ENCODE peak calls at places on chromosomes 12 and 14, in four cellular contexts. W is Peyer's patch, F is HCT116, M is upper lobe of left lung. A is an unnamed sample.

GRCh38 chr14:75417674-75418073 is 10.1 kb upstream of the JDP2 start:
- DNase-seq in F (no peak), M (no peak), W (no peak), A (no peak)

GRCh38 chr14:74697543-74697942 is 15.3 kb downstream of the AREL1 start:
- DNase-seq in W (no peak), M (no peak), F (no peak), A (no peak)

GRCh38 chr12:116642683-116643082 is 83.5 kb downstream of the MAP1LC3B2 start:
- DNase-seq in W (no peak), M (no peak), F (no peak), A (no peak)

GRCh38 chr14:101072945-101073597 is 169.5 kb upstream of the RTL1 start:
- DNase-seq in F (peak; percentile 92), M (peak; percentile 61), W (peak; percentile 83), A (no peak)

GRCh38 chr12:12582193-12582881 is 19.7 kb upstream of the DUSP16 start:
- DNase-seq in W (no peak), M (no peak), F (no peak), A (no peak)

GRCh38 chr12:1806301-1807106 is 13.9 kb upstream of the LRTM2 start:
- DNase-seq in M (no peak), W (no peak), F (no peak), A (no peak)

GRCh38 chr14:56686416-56686815 is 106.8 kb downstream of the TMEM260 start:
- DNase-seq in F (no peak), W (no peak), M (peak; percentile 16), A (no peak)

GRCh38 chr14:79581912-79582576 is 629.3 kb downstream of the DIO2 start:
- DNase-seq in M (no peak), F (no peak), W (no peak), A (no peak)

GRCh38 chr12:46219892-46220655 is 48.8 kb downstream of the SLC38A1 start:
- DNase-seq in M (no peak), F (peak; percentile 68), W (peak; percentile 72), A (no peak)

GRCh38 chr14:61076531-61076930 is 95.5 kb downstream of the SLC38A6 start:
- DNase-seq in M (no peak), W (no peak), F (no peak), A (no peak)

GRCh38 chr12:28583771-28584261 is 393.6 kb downstream of the CCDC91 start:
- DNase-seq in M (no peak), F (no peak), W (no peak), A (no peak)

GRCh38 chr12:55619352-55620138 is 17.1 kb upstream of the OR10P1 start:
- DNase-seq in M (no peak), W (peak; percentile 55), F (peak; percentile 91), A (no peak)

GRCh38 chr12:31906581-31907286 is 52.5 kb upstream of the RESF1 start:
- DNase-seq in W (no peak), M (no peak), F (no peak), A (no peak)

GRCh38 chr14:96945721-96946120 is 148.5 kb downstream of the VRK1 start:
- DNase-seq in W (peak; percentile 28), M (no peak), F (no peak), A (no peak)

GRCh38 chr12:526089-526488 is 66.3 kb downstream of the B4GALNT3 start:
- DNase-seq in W (no peak), M (no peak), F (no peak), A (no peak)

GRCh38 chr14:96103560-96104460 is 64.6 kb downstream of the C14orf132 start:
- DNase-seq in W (no peak), F (no peak), M (no peak), A (no peak)

GRCh38 chr12:89382366-89382765 is 30.1 kb upstream of the DUSP6 start:
- DNase-seq in W (no peak), F (no peak), M (no peak), A (no peak)

GRCh38 chr14:73188501-73188903 is 48.8 kb upstream of the PAPLN start:
- DNase-seq in M (no peak), W (no peak), F (no peak), A (no peak)

GRCh38 chr14:73189651-73190050 is 47.7 kb upstream of the PAPLN start:
- DNase-seq in M (no peak), F (no peak), W (no peak), A (no peak)

DNA sequence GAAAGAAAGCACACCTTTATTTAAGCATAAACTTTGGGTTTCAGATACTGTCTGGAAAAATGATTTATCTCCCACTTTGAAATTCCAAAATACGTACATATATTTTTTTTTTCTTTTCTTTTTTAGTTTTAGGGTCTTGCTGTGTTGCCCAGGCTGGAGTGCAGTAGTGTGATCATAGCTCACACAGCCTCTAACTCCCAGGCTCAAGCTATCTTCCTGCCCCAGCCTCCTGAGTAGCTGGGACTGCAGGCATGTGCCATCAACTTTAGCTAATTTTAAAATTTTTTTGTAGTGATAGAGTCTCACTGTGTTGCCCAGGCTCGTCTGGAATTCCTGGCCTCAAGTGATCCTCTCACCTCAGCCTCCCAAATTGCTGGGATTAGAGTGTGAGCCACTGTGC is 45.9 kb upstream of the PAPLN start:
- DNase-seq in W (no peak), M (no peak), F (no peak), A (no peak)
- H3K36me3 ChIP-seq in W (no peaks in the 10 kb centered on the region), M (peaks cover 24% of the 10 kb centered on the region), F (peaks cover 10% of the 10 kb centered on the region), A (peaks cover 23% of the 10 kb centered on the region)

GRCh38 chr14:23316300-23316699 is 5.0 kb upstream of the PABPN1 start:
- DNase-seq in F (no peak), M (no peak), W (no peak), A (no peak)

GRCh38 chr14:23321572-23322547 is 603 bp downstream of the PABPN1 start:
- DNase-seq in F (no peak), W (peak; percentile 76), M (no peak), A (no peak)

GRCh38 chr14:23320584-23321571 is at the start of gene PABPN1:
- DNase-seq in W (peak; percentile 100), F (peak; percentile 100), M (peak; percentile 98), A (peak; percentile 97)

GRCh38 chr14:23322568-23323517 is 1.6 kb downstream of the PABPN1 start:
- DNase-seq in W (no peak), F (no peak), M (no peak), A (no peak)

DNA sequence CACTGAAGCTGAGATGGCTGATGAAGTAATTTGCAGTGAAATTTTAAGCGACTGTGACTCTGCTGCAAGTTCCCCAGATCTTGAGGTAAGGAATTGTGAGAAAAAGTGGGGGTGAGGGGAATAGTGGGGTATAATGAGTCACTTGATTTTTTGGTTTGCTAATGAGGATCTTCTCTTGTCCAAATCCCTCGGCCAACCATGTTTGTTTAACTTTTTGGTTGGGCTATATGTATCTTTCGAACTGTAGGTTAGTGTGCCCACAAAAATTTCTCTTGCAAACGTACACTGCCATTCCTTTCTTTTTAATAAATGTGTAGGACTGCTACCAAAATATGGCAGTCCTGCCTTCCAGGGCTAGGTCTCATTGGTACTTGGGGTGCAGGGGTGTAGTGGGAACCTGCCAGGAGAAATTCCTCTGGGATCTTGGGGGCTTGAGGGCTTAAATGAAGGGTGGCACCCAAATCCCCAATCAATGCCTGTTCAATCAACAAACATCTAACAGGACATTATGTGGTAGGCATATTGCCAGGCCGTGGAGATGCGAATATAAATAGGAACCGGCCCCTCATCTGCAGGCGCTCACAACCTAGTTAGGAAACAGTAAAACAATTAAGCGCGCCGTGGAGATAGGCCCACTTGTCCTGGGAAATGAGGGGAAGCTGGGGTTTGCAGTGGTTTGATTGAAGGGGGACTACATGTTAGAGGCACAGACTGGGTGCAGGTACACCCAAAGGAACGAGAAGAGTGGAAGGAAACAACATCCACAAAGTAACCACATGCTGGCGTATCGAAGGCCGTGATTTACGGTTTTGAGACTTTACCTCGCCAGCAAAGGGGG is 1.3 kb upstream of the PABPN1 start:
- DNase-seq in W (no peak), F (no peak), M (no peak), A (no peak)
- TF ChIP-seq POLR2A in W (no peak), F (no peak), M (no peak), A (no peak)

GRCh38 chr14:58299665-58300202 is 1.4 kb downstream of the ARID4A start:
- DNase-seq in F (no peak), M (no peak), W (peak; percentile 53), A (no peak)

GRCh38 chr14:58307597-58308316 is 9.4 kb downstream of the ARID4A start:
- DNase-seq in W (no peak), M (no peak), F (no peak), A (no peak)

GRCh38 chr14:58301416-58301815 is 3.1 kb downstream of the ARID4A start:
- DNase-seq in W (no peak), M (no peak), F (no peak), A (no peak)

DNA sequence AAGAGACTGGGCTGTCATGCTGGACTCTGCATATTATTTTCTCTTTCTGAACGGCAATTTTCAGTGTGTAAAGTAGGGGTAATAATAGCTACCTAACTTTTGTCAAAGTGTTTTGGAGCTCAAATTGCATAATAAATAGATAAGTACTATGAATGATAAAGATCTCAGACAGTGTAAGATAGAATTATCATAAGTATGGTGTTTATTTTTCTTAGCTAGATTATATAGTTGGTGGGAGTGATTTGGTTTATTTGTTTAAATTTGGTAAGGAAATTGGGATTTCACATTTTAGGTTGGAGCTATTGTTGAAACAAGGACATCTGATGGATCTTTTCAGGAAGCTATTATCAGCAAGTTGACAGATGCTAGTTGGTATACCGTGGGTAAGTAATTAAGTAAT is 7.4 kb downstream of the ARID4A start:
- DNase-seq in W (no peak), F (no peak), M (no peak), A (no peak)
- H3K36me3 ChIP-seq in W (no peaks in the 10 kb centered on the region), F (peaks cover 8% of the 10 kb centered on the region), M (no peaks in the 10 kb centered on the region), A (no peaks in the 10 kb centered on the region)

GRCh38 chr14:103333754-103334643 is at the start of gene EIF5:
- DNase-seq in M (peak; percentile 99), F (peak; percentile 96), W (peak; percentile 99), A (peak; percentile 94)

GRCh38 chr14:103332143-103332919 is 1.7 kb upstream of the EIF5 start:
- DNase-seq in M (no peak), W (peak; percentile 46), F (no peak), A (no peak)

GRCh38 chr14:103336191-103336590 is 2.2 kb downstream of the EIF5 start:
- DNase-seq in W (no peak), M (no peak), F (no peak), A (no peak)

GRCh38 chr14:103337794-103338193 is 3.8 kb downstream of the EIF5 start:
- DNase-seq in M (no peak), W (no peak), F (no peak), A (no peak)

DNA sequence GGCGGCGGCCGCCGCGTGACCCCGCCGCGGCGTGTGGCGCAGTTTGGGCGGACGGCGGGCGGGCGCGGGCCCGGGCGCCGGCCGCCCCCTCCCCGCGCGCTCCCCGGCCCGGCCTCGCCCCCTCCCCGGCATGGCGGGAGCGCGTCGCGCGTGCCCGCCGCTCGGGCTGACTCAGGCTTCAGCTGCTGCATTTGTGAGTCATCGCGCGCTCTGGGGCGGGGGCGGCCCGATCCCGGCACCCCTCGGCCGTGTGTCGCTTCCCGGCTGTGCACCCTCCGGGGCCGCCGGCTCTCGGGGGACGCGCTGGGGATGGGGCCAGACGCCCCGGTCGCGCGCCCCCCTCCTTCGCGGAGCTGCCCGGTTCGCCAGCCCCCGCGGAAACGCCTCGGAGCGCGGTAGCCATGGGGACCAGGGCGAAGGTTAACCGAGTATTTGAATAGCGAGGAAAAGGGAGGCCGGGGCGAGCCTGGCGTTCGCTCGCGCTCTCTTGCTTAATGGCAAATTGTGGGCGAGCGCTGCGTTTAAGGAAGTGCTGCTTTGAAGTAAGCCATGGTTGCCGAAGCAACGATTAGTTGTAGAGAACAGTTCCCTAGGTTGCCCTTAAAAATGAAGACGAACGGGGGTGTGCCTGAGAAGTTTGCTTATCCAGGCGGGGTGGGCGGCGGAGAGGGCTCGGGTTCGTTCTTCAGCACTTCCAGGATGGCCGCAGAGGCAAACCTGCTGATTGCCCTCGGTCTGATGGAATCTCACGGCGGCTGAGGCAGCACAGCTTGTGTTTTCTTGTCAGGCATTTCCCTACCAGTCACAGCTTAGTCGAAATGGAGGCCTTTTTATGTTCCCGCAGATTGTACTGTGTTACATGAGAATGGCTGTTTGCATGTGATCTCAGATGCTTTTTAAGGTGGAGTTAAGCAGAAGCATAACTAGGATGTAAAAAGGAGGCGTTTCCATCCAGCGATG is 887 bp downstream of the EIF5 start:
- DNase-seq in M (peak; percentile 94), W (peak; percentile 89), F (no peak), A (peak; percentile 27)
- TF ChIP-seq POLR2A in M (no peak), W (peak; percentile 49), F (no peak), A (no peak)

A was measured in esophagus squamous epithelium.